ENCODE peak calls at places on chromosomes 12 and 14, in four cellular contexts. One of them, this sample, is unnamed.

GRCh38 chr12:1810201-1810930 is 10.0 kb upstream of the LRTM2 start:
- DNase-seq in renal cortical epithelial cell: no peak
- DNase-seq in stimulated activated CD4-positive, alpha-beta T cell treated with anti-CD3 and anti-CD28 coated beads, Interleukin-1b, Interleukin-23, amount 100 ng/mL, for 24 hours: no peak
- DNase-seq in HFF-Myc: no peak
- DNase-seq in this sample: no peak

GRCh38 chr14:66649515-66649914 is 141.6 kb downstream of the GPHN start:
- DNase-seq in renal cortical epithelial cell: no peak
- DNase-seq in stimulated activated CD4-positive, alpha-beta T cell treated with anti-CD3 and anti-CD28 coated beads, Interleukin-1b, Interleukin-23, amount 100 ng/mL, for 24 hours: no peak
- DNase-seq in HFF-Myc: no peak
- DNase-seq in this sample: no peak

GRCh38 chr12:84986586-84986985 is 49.5 kb downstream of the TSPAN19 start:
- DNase-seq in renal cortical epithelial cell: no peak
- DNase-seq in stimulated activated CD4-positive, alpha-beta T cell treated with anti-CD3 and anti-CD28 coated beads, Interleukin-1b, Interleukin-23, amount 100 ng/mL, for 24 hours: no peak
- DNase-seq in HFF-Myc: no peak
- DNase-seq in this sample: no peak

GRCh38 chr12:63387736-63388135 is 236.7 kb upstream of the AVPR1A start:
- DNase-seq in renal cortical epithelial cell: peak
- DNase-seq in stimulated activated CD4-positive, alpha-beta T cell treated with anti-CD3 and anti-CD28 coated beads, Interleukin-1b, Interleukin-23, amount 100 ng/mL, for 24 hours: no peak
- DNase-seq in HFF-Myc: no peak
- DNase-seq in this sample: no peak

GRCh38 chr14:32300146-32300545 is 29.0 kb upstream of the AKAP6 start:
- DNase-seq in renal cortical epithelial cell: no peak
- DNase-seq in stimulated activated CD4-positive, alpha-beta T cell treated with anti-CD3 and anti-CD28 coated beads, Interleukin-1b, Interleukin-23, amount 100 ng/mL, for 24 hours: no peak
- DNase-seq in HFF-Myc: no peak
- DNase-seq in this sample: no peak

GRCh38 chr12:53499261-53500118 is at the start of gene MAP3K12:
- DNase-seq in renal cortical epithelial cell: no peak
- DNase-seq in stimulated activated CD4-positive, alpha-beta T cell treated with anti-CD3 and anti-CD28 coated beads, Interleukin-1b, Interleukin-23, amount 100 ng/mL, for 24 hours: peak
- DNase-seq in HFF-Myc: no peak
- DNase-seq in this sample: no peak

GRCh38 chr14:85732031-85732430 is 202.1 kb downstream of the FLRT2 start:
- DNase-seq in renal cortical epithelial cell: no peak
- DNase-seq in stimulated activated CD4-positive, alpha-beta T cell treated with anti-CD3 and anti-CD28 coated beads, Interleukin-1b, Interleukin-23, amount 100 ng/mL, for 24 hours: no peak
- DNase-seq in HFF-Myc: no peak
- DNase-seq in this sample: no peak

GRCh38 chr14:89349196-89350008 is 67.6 kb downstream of the FOXN3 start:
- DNase-seq in renal cortical epithelial cell: peak
- DNase-seq in stimulated activated CD4-positive, alpha-beta T cell treated with anti-CD3 and anti-CD28 coated beads, Interleukin-1b, Interleukin-23, amount 100 ng/mL, for 24 hours: no peak
- DNase-seq in HFF-Myc: no peak
- DNase-seq in this sample: no peak

GRCh38 chr14:94713115-94713514 is 56.8 kb downstream of the GSC start:
- DNase-seq in renal cortical epithelial cell: no peak
- DNase-seq in stimulated activated CD4-positive, alpha-beta T cell treated with anti-CD3 and anti-CD28 coated beads, Interleukin-1b, Interleukin-23, amount 100 ng/mL, for 24 hours: no peak
- DNase-seq in HFF-Myc: no peak
- DNase-seq in this sample: no peak

GRCh38 chr14:63910593-63911363 is 58.0 kb downstream of the SYNE2 start:
- DNase-seq in renal cortical epithelial cell: no peak
- DNase-seq in stimulated activated CD4-positive, alpha-beta T cell treated with anti-CD3 and anti-CD28 coated beads, Interleukin-1b, Interleukin-23, amount 100 ng/mL, for 24 hours: no peak
- DNase-seq in HFF-Myc: no peak
- DNase-seq in this sample: no peak

GRCh38 chr12:105227879-105228278 is 8.1 kb downstream of the APPL2 start:
- DNase-seq in renal cortical epithelial cell: no peak
- DNase-seq in stimulated activated CD4-positive, alpha-beta T cell treated with anti-CD3 and anti-CD28 coated beads, Interleukin-1b, Interleukin-23, amount 100 ng/mL, for 24 hours: no peak
- DNase-seq in HFF-Myc: no peak
- DNase-seq in this sample: no peak

GRCh38 chr14:32588448-32589320 is 259.6 kb downstream of the AKAP6 start:
- DNase-seq in renal cortical epithelial cell: peak
- DNase-seq in stimulated activated CD4-positive, alpha-beta T cell treated with anti-CD3 and anti-CD28 coated beads, Interleukin-1b, Interleukin-23, amount 100 ng/mL, for 24 hours: no peak
- DNase-seq in HFF-Myc: no peak
- DNase-seq in this sample: no peak

GRCh38 chr12:77996670-77997069 is 166.0 kb downstream of the NAV3 start:
- DNase-seq in renal cortical epithelial cell: no peak
- DNase-seq in stimulated activated CD4-positive, alpha-beta T cell treated with anti-CD3 and anti-CD28 coated beads, Interleukin-1b, Interleukin-23, amount 100 ng/mL, for 24 hours: no peak
- DNase-seq in HFF-Myc: no peak
- DNase-seq in this sample: no peak

GRCh38 chr12:47775100-47775911 is 2.3 kb downstream of the SLC48A1 start:
- DNase-seq in renal cortical epithelial cell: peak
- DNase-seq in stimulated activated CD4-positive, alpha-beta T cell treated with anti-CD3 and anti-CD28 coated beads, Interleukin-1b, Interleukin-23, amount 100 ng/mL, for 24 hours: no peak
- DNase-seq in HFF-Myc: no peak
- DNase-seq in this sample: no peak

GRCh38 chr14:60095781-60096450 is 4.2 kb downstream of the PCNX4 start:
- DNase-seq in renal cortical epithelial cell: peak
- DNase-seq in stimulated activated CD4-positive, alpha-beta T cell treated with anti-CD3 and anti-CD28 coated beads, Interleukin-1b, Interleukin-23, amount 100 ng/mL, for 24 hours: no peak
- DNase-seq in HFF-Myc: no peak
- DNase-seq in this sample: no peak

GRCh38 chr14:68144051-68144681 is 324.6 kb downstream of the RAD51B start:
- DNase-seq in renal cortical epithelial cell: peak
- DNase-seq in stimulated activated CD4-positive, alpha-beta T cell treated with anti-CD3 and anti-CD28 coated beads, Interleukin-1b, Interleukin-23, amount 100 ng/mL, for 24 hours: no peak
- DNase-seq in HFF-Myc: no peak
- DNase-seq in this sample: no peak

This sample was measured in Panc1.